ENCODE peak calls at places on chromosomes 7 and 10, in four cellular contexts. One of them, this sample, is unnamed.

GRCh38 chr7:45874408-45875131 is 1.7 kb upstream of the CCDC201 start:
- DNase-seq in HCT116: no peak
- DNase-seq in GM23338: no peak
- DNase-seq in CD4-positive, CD25-positive, alpha-beta regulatory T cell: no peak
- DNase-seq in this sample: no peak

GRCh38 chr10:69749180-69750010 is 52.3 kb upstream of the COL13A1 start:
- DNase-seq in CD4-positive, CD25-positive, alpha-beta regulatory T cell: no peak
- DNase-seq in GM23338: no peak
- DNase-seq in HCT116: no peak
- DNase-seq in this sample: no peak

GRCh38 chr10:12766222-12766621 is 235.3 kb downstream of the CCDC3 start:
- DNase-seq in GM23338: peak; percentile 51
- DNase-seq in HCT116: no peak
- DNase-seq in CD4-positive, CD25-positive, alpha-beta regulatory T cell: no peak
- DNase-seq in this sample: no peak

GRCh38 chr10:8639601-8640000 is 585.1 kb downstream of the GATA3 start:
- DNase-seq in CD4-positive, CD25-positive, alpha-beta regulatory T cell: no peak
- DNase-seq in GM23338: no peak
- DNase-seq in HCT116: no peak
- DNase-seq in this sample: peak; percentile 3

GRCh38 chr7:105782391-105783063 is 93.9 kb downstream of the ATXN7L1 start:
- DNase-seq in HCT116: no peak
- DNase-seq in GM23338: no peak
- DNase-seq in CD4-positive, CD25-positive, alpha-beta regulatory T cell: no peak
- DNase-seq in this sample: no peak

GRCh38 chr7:143305423-143306070 is 10.4 kb upstream of the CLCN1 start:
- DNase-seq in CD4-positive, CD25-positive, alpha-beta regulatory T cell: peak; percentile 75
- DNase-seq in GM23338: peak; percentile 87
- DNase-seq in HCT116: peak; percentile 44
- DNase-seq in this sample: peak; percentile 83

GRCh38 chr10:84328303-84329093 is at the start of gene CCSER2:
- DNase-seq in CD4-positive, CD25-positive, alpha-beta regulatory T cell: peak; percentile 84
- DNase-seq in GM23338: peak; percentile 97
- DNase-seq in HCT116: peak; percentile 88
- DNase-seq in this sample: peak; percentile 96

GRCh38 chr7:137146012-137146455 is 197.5 kb downstream of the PTN start:
- DNase-seq in CD4-positive, CD25-positive, alpha-beta regulatory T cell: no peak
- DNase-seq in GM23338: no peak
- DNase-seq in HCT116: no peak
- DNase-seq in this sample: no peak

GRCh38 chr7:98988641-98989040 is 110.3 kb downstream of the TRRAP start:
- DNase-seq in CD4-positive, CD25-positive, alpha-beta regulatory T cell: no peak
- DNase-seq in GM23338: no peak
- DNase-seq in HCT116: no peak
- DNase-seq in this sample: peak; percentile 19

GRCh38 chr7:134212576-134213546 is 85.7 kb downstream of the LRGUK start:
- DNase-seq in HCT116: no peak
- DNase-seq in GM23338: no peak
- DNase-seq in CD4-positive, CD25-positive, alpha-beta regulatory T cell: no peak
- DNase-seq in this sample: no peak

GRCh38 chr7:156515911-156516790 is 124.4 kb upstream of the RNF32 start:
- DNase-seq in GM23338: no peak
- DNase-seq in HCT116: no peak
- DNase-seq in CD4-positive, CD25-positive, alpha-beta regulatory T cell: no peak
- DNase-seq in this sample: peak; percentile 70

GRCh38 chr10:31062856-31063255 is 31.2 kb upstream of the ZNF438 start:
- DNase-seq in CD4-positive, CD25-positive, alpha-beta regulatory T cell: no peak
- DNase-seq in HCT116: no peak
- DNase-seq in GM23338: no peak
- DNase-seq in this sample: no peak

GRCh38 chr7:47591655-47592572 is 10.0 kb upstream of the TNS3 start:
- DNase-seq in CD4-positive, CD25-positive, alpha-beta regulatory T cell: no peak
- DNase-seq in GM23338: peak; percentile 86
- DNase-seq in HCT116: no peak
- DNase-seq in this sample: peak; percentile 87

GRCh38 chr7:86926732-86927131 is 132.7 kb downstream of the ELAPOR2 start:
- DNase-seq in CD4-positive, CD25-positive, alpha-beta regulatory T cell: peak; percentile 52
- DNase-seq in GM23338: peak; percentile 79
- DNase-seq in HCT116: peak; percentile 24
- DNase-seq in this sample: no peak

GRCh38 chr7:144820557-144820956 is 15.3 kb downstream of the TPK1 start:
- DNase-seq in HCT116: no peak
- DNase-seq in GM23338: no peak
- DNase-seq in CD4-positive, CD25-positive, alpha-beta regulatory T cell: peak; percentile 62
- DNase-seq in this sample: no peak

GRCh38 chr10:17387861-17388503 is 66.4 kb downstream of the ST8SIA6 start:
- DNase-seq in HCT116: no peak
- DNase-seq in GM23338: peak; percentile 18
- DNase-seq in CD4-positive, CD25-positive, alpha-beta regulatory T cell: no peak
- DNase-seq in this sample: peak; percentile 92

GRCh38 chr7:51366930-51367613 is 50.5 kb upstream of the COBL start:
- DNase-seq in GM23338: peak; percentile 91
- DNase-seq in HCT116: no peak
- DNase-seq in CD4-positive, CD25-positive, alpha-beta regulatory T cell: peak; percentile 19
- DNase-seq in this sample: peak; percentile 79

GRCh38 chr10:3972460-3973366 is 187.7 kb upstream of the KLF6 start:
- DNase-seq in HCT116: no peak
- DNase-seq in CD4-positive, CD25-positive, alpha-beta regulatory T cell: peak; percentile 87
- DNase-seq in GM23338: no peak
- DNase-seq in this sample: no peak

DNA sequence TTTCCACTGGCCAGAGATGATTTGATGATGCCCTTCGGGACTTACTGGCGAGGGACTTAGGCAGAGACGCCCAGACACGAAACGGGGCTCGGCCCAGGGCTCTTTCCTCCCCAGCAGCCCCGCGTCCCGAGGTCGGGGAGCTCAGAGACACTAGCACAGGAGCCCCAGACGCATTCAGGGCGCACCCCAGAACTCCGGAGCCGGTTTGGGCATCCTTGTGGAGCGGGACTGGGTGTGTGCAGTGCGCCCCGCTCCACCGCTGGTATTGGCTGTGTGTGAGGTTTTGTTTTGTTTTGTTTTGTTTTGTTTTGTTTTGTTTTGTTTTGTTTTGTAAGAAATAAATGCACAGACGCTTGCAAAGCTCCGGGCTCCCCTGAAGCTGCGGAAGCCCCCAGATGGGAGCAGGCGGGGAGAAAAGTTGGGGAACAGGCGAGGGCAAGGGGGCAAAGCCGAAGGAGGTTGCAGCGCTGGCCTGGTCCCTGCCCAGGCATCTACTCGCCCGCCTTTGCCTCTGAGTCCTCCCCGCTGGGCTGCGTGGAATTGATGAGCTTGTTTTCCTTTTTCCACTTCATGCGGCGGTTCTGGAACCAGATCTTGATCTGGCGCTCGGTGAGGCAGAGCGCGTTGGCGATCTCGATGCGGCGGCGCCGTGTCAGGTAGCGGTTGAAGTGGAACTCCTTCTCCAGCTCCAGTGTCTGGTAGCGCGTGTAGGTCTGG is 1.8 kb upstream of the HOXA5 start:
- DNase-seq in CD4-positive, CD25-positive, alpha-beta regulatory T cell: no peak
- DNase-seq in HCT116: no peak
- DNase-seq in GM23338: peak; percentile 46
- DNase-seq in this sample: no peak
- H3K4me1 ChIP-seq in CD4-positive, CD25-positive, alpha-beta regulatory T cell: peaks cover 4% of the 10 kb centered on the region
- H3K4me1 ChIP-seq in HCT116: peaks cover 15% of the 10 kb centered on the region
- H3K4me1 ChIP-seq in GM23338: peaks cover 31% of the 10 kb centered on the region
- H3K4me1 ChIP-seq in this sample: peaks cover 24% of the 10 kb centered on the region

GRCh38 chr10:119319161-119319919 is 112.0 kb downstream of the GRK5 start:
- DNase-seq in HCT116: no peak
- DNase-seq in GM23338: no peak
- DNase-seq in CD4-positive, CD25-positive, alpha-beta regulatory T cell: no peak
- DNase-seq in this sample: no peak

GRCh38 chr10:119316729-119317097 is 109.3 kb downstream of the GRK5 start:
- DNase-seq in GM23338: no peak
- DNase-seq in CD4-positive, CD25-positive, alpha-beta regulatory T cell: no peak
- DNase-seq in HCT116: peak; percentile 89
- DNase-seq in this sample: peak; percentile 74

GRCh38 chr10:119320981-119321380 is 113.6 kb downstream of the GRK5 start:
- DNase-seq in HCT116: no peak
- DNase-seq in GM23338: no peak
- DNase-seq in CD4-positive, CD25-positive, alpha-beta regulatory T cell: no peak
- DNase-seq in this sample: no peak

GRCh38 chr10:119318411-119319160 is 111.2 kb downstream of the GRK5 start:
- DNase-seq in HCT116: no peak
- DNase-seq in GM23338: no peak
- DNase-seq in CD4-positive, CD25-positive, alpha-beta regulatory T cell: no peak
- DNase-seq in this sample: no peak

DNA sequence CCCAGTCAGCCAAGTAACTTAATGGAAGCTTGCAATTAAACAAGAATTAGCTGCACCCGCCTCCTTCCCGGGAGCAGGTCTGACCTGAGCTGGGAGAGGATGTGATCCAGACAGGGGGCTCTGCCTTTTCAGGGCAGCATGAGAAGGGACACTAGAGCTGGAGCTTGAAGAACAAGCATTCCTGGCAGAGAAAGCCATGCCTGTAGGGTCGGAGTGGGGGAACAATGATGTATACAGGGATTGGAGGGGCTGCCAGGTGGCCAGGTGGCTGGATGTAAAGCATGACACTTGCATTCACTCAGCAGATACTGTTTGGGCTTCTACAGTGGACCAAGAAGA is 112.5 kb downstream of the GRK5 start:
- DNase-seq in HCT116: no peak
- DNase-seq in GM23338: no peak
- DNase-seq in CD4-positive, CD25-positive, alpha-beta regulatory T cell: no peak
- DNase-seq in this sample: no peak
- H3K4me1 ChIP-seq in HCT116: peaks cover 49% of the 10 kb centered on the region
- H3K4me1 ChIP-seq in GM23338: peaks cover 23% of the 10 kb centered on the region
- H3K4me1 ChIP-seq in CD4-positive, CD25-positive, alpha-beta regulatory T cell: peaks cover 15% of the 10 kb centered on the region
- H3K4me1 ChIP-seq in this sample: peaks cover 63% of the 10 kb centered on the region

DNA sequence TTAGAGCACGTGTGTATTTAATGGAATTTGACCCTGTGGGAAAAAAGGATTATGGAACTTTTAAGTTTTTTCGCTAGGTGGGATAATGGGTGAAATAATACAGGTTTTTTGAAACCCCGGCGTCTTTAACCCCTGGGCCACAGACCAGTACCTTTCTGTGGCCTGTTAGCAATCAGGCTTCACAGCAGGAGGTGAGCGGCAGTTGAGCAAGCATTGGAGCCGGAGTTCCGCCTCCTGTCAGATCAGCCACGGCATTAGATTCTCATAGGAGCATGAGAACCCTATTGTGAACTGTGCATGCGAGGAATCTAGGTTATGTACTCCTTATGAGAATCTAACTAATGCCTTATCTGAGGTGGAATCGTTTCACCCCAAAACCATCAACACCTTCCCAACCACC is 28.6 kb downstream of the WAC start:
- DNase-seq in CD4-positive, CD25-positive, alpha-beta regulatory T cell: no peak
- DNase-seq in HCT116: no peak
- DNase-seq in GM23338: peak; percentile 62
- DNase-seq in this sample: no peak
- H3K4me1 ChIP-seq in CD4-positive, CD25-positive, alpha-beta regulatory T cell: peaks cover 49% of the 10 kb centered on the region
- H3K4me1 ChIP-seq in HCT116: peaks cover 8% of the 10 kb centered on the region
- H3K4me1 ChIP-seq in GM23338: peaks cover 25% of the 10 kb centered on the region
- H3K4me1 ChIP-seq in this sample: peaks cover 22% of the 10 kb centered on the region

DNA sequence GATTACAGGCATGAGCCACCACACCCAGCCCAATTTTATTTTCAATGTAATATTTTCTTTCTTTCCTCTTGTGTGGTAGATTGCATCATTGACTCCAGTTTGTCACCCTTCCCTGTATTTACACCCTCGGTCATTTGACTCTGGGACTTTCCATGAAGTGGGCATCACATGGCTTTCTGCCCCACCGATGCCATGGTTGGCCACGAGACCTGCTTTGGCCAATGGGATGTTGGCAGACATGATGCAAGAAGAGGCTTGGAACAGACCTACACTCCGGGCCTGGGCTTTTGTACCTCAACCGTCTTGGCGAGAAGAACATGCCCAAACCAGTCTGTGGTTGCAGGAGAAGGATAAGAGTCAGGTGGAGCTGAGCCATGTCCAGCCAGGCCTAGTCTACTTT is 38.8 kb upstream of the CACUL1 start:
- DNase-seq in CD4-positive, CD25-positive, alpha-beta regulatory T cell: no peak
- DNase-seq in HCT116: no peak
- DNase-seq in GM23338: no peak
- DNase-seq in this sample: no peak
- H3K4me1 ChIP-seq in CD4-positive, CD25-positive, alpha-beta regulatory T cell: no peaks in the 10 kb centered on the region
- H3K4me1 ChIP-seq in HCT116: no peaks in the 10 kb centered on the region
- H3K4me1 ChIP-seq in GM23338: no peaks in the 10 kb centered on the region
- H3K4me1 ChIP-seq in this sample: no peaks in the 10 kb centered on the region

DNA sequence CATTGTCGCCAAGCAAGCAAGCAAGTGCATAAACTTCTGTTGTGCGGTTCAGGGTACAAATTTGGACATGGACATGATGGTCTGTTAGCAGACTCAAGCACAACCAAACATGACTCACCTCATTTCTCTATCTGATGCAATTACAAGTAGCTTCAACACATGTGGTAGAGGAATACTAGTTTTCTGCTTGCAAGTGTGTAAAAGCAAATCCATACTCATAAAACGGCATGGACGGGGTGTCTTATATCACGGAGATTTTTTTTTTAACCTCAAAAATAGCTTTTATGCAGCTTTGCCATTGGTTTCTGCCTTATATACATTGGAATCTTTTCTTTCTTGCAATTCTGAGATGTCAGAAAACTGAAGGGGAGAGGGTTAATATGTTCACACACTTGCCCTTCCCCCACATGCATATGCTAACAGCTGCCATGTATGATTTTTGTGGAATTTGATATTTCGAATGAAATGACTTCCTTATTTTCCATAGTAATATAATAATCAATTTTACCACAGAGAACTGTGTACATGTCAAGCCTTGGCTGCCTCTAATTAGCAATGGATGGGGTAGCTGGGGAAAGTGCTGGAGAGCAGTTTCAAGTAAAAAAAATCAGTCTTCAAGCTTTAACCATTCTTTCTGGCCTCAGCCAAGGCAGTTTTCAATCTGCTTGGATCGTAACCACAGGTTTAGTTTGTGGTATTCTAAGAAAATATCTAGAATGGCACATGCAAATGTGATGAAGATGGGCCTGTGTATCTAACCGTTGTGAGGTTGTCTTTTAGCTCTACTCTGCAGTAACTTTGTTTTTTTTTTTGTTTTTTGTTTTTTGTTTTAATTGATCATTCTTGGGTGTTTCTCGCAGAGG is 106.0 kb upstream of the PDCD4 start:
- DNase-seq in CD4-positive, CD25-positive, alpha-beta regulatory T cell: no peak
- DNase-seq in HCT116: no peak
- DNase-seq in GM23338: no peak
- DNase-seq in this sample: no peak
- H3K4me1 ChIP-seq in CD4-positive, CD25-positive, alpha-beta regulatory T cell: no peaks in the 10 kb centered on the region
- H3K4me1 ChIP-seq in HCT116: no peaks in the 10 kb centered on the region
- H3K4me1 ChIP-seq in GM23338: peaks cover 4% of the 10 kb centered on the region
- H3K4me1 ChIP-seq in this sample: no peaks in the 10 kb centered on the region

This sample was measured in Caco-2.